ENCODE peak calls at places on chromosomes 6 and 20, in seven cellular contexts. S is tibial nerve; D is esophagus squamous epithelium; Z is right lobe of liver; I is effector CD4-positive, alpha-beta T cell; P is NCI-H510A treated with DMSO at 0.1 percent for 48 hours; K is cerebellar cortex. B is an unnamed sample.

GRCh38 chr20:51930775-51931174 is 128.5 kb upstream of the SALL4 start:
- DNase-seq in D (no peak), K (peak), S (no peak), I (no peak), Z (no peak), P (no peak), B (no peak)

GRCh38 chr6:77466055-77467028 is 3.1 kb upstream of the HTR1B start:
- DNase-seq in K (peak), P (no peak), S (peak), I (no peak), Z (peak), D (no peak), B (peak)

GRCh38 chr6:80969439-80969838 is 783.0 kb downstream of the TENT5A start:
- DNase-seq in D (no peak), P (peak), K (no peak), S (no peak), I (no peak), Z (no peak), B (no peak)

GRCh38 chr20:35319206-35320197 is 27.3 kb upstream of the FAM83C start:
- DNase-seq in I (no peak), K (no peak), P (peak), S (no peak), Z (no peak), D (no peak), B (no peak)

GRCh38 chr20:62258499-62259293 is 20.4 kb downstream of the OSBPL2 start:
- DNase-seq in K (peak), D (no peak), Z (no peak), P (no peak), I (no peak), S (peak), B (no peak)

GRCh38 chr20:34083137-34083536 is 28.9 kb downstream of the EIF2S2 start:
- DNase-seq in Z (peak), D (no peak), P (peak), S (peak), I (no peak), K (peak), B (peak)

GRCh38 chr6:127342296-127342945 is 988 bp downstream of the ECHDC1 start:
- DNase-seq in Z (no peak), D (no peak), S (no peak), P (no peak), I (no peak), K (no peak), B (no peak)

GRCh38 chr20:24580006-24580405 is 110.6 kb downstream of the SYNDIG1 start:
- DNase-seq in D (no peak), S (no peak), I (no peak), K (no peak), Z (no peak), P (no peak), B (no peak)

GRCh38 chr6:72260489-72260888 is 361.4 kb upstream of the KCNQ5 start:
- DNase-seq in D (no peak), Z (no peak), I (no peak), P (no peak), K (no peak), S (no peak), B (no peak)

B was measured in left lobe of liver.